ENCODE peak calls at places on chromosomes 4 and X, in four cellular contexts. N is GM12865, O is BJ, B is hepatocyte. L is an unnamed sample.
A peak's percentile ranks its signal among the peaks of the same experiment; 100 is the strongest.

GRCh38 chr4:110198472-110199419 is at the start of gene ELOVL6:
- DNase-seq in N (peak; percentile 90), O (no peak), B (peak; percentile 85), L (peak; percentile 62)

GRCh38 chrX:150162141-150162540 is 201.0 kb upstream of the MAMLD1 start:
- DNase-seq in N (no peak), O (no peak), B (no peak), L (no peak)

GRCh38 chrX:24487576-24487975 is 22.5 kb downstream of the PDK3 start:
- DNase-seq in N (no peak), O (no peak), B (no peak), L (no peak)

GRCh38 chrX:7574325-7574724 is 268.6 kb upstream of the VCX start:
- DNase-seq in N (no peak), O (no peak), B (peak; percentile 58), L (no peak)

GRCh38 chr4:97239699-97239997 is 903.6 kb downstream of the STPG2 start:
- DNase-seq in N (no peak), O (no peak), B (no peak), L (no peak)

GRCh38 chrX:15882704-15883539 is 28.3 kb upstream of the AP1S2 start:
- DNase-seq in N (peak; percentile 76), O (no peak), B (no peak), L (peak; percentile 3)

GRCh38 chr4:87975466-87975865 is at the start of gene SPP1:
- DNase-seq in N (peak; percentile 4), O (no peak), B (peak; percentile 13), L (no peak)

GRCh38 chr4:94334962-94335361 is 7.7 kb downstream of the HPGDS start:
- DNase-seq in N (no peak), O (no peak), B (no peak), L (no peak)

GRCh38 chrX:112759512-112759911 is 79.8 kb upstream of the LHFPL1 start:
- DNase-seq in N (no peak), O (no peak), B (no peak), L (no peak)

GRCh38 chrX:150226223-150226965 is 136.7 kb upstream of the MAMLD1 start:
- DNase-seq in N (no peak), O (no peak), B (no peak), L (no peak)

GRCh38 chr4:12211636-12212035 is 782.9 kb upstream of the HS3ST1 start:
- DNase-seq in N (no peak), O (no peak), B (no peak), L (no peak)

GRCh38 chr4:53459548-53459947 is 82.1 kb downstream of the FIP1L1 start:
- DNase-seq in N (no peak), O (no peak), B (peak; percentile 40), L (no peak)

GRCh38 chr4:40292313-40292759 is 42.8 kb upstream of the CHRNA9 start:
- DNase-seq in N (no peak), O (no peak), B (peak; percentile 22), L (no peak)

GRCh38 chrX:10576777-10577444 is 43.5 kb downstream of the MID1 start:
- DNase-seq in N (no peak), O (no peak), B (no peak), L (no peak)

GRCh38 chr4:186881521-186882220 is 158.0 kb upstream of the FAT1 start:
- DNase-seq in N (no peak), O (peak; percentile 50), B (peak; percentile 21), L (no peak)

GRCh38 chr4:169765845-169766244 is 8.1 kb upstream of the HPF1 start:
- DNase-seq in N (no peak), O (no peak), B (no peak), L (no peak)

GRCh38 chr4:10773010-10773409 is 88.4 kb upstream of the CLNK start:
- DNase-seq in N (no peak), O (no peak), B (no peak), L (no peak)

GRCh38 chr4:52823478-52824092 is 38.5 kb upstream of the RASL11B start:
- DNase-seq in N (peak; percentile 13), O (no peak), B (no peak), L (peak; percentile 52)

GRCh38 chrX:16464369-16464768 is 185.6 kb upstream of the S100G start:
- DNase-seq in N (no peak), O (no peak), B (no peak), L (no peak)

DNA sequence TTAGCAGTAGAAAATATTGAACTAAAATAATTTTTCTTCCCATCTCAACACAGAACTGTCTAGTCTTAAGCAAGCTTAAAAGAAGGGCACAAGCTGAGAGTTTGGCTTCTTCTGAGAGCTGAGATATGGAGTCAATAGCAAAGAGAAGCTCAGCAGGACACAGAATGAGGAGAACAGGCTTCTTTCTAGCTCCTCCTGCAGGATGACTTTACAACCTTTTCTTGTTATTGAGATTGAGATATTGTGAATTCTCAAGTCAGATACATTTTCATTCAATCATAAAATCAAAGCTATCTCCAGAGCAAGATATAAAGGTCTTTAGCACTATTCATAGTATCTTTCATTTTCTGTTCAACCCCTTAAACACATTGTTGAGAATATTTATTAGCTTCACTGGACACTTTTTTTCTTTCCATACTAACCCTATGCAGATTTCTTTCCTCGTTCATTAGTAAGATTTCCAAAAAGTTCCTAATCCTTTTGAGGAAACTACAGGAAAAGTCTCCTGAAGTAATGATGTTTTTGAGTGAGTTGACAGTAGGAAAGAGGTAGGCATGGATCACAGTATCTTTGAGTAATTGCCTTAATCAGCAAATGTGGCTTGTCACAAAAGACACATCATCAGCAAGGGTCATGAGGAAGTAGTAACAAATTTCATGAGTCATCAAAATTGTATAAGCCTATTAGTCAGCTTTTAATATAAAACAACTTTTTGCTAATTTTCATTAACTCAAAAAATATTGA is 17.8 kb upstream of the CXCL3 start:
- DNase-seq in N (no peak), O (no peak), B (no peak), L (no peak)
- TF ChIP-seq CTCF in N (no peak), O (no peak), B (no peak), L (no peak)

GRCh38 chr4:171130126-171130801 is 682.9 kb upstream of the GALNTL6 start:
- DNase-seq in N (no peak), O (no peak), B (peak; percentile 19), L (no peak)
- H3K4me3 ChIP-seq in N (no peak overlapping the region), O (no peak overlapping the region), B (no peak overlapping the region), L (no peak overlapping the region)

DNA sequence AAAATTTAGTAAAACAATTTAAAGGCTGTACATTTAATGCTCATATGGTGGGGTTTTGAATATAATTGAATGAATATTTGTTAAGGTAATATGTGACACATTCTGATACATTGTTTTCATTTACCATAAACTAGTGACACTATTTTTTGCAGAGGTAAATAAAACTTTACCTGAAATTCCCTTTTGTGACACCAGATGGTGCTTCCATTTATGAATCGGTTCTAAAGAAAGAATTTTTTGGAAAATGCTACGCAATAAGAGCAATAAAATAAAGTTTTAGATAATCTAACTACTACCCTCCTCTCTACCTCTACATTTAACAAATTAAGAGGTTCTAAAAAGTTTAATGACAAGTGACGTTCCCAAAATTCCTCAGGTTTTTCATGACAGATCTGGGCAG is 448.9 kb downstream of the MAGEB5 start:
- DNase-seq in N (no peak), O (no peak), B (no peak), L (no peak)
- TF ChIP-seq CTCF in N (no peak), O (no peak), B (no peak), L (no peak)

GRCh38 chrX:68830486-68831404 is 1.9 kb downstream of the EFNB1 start:
- DNase-seq in N (no peak), O (no peak), B (peak; percentile 8), L (no peak)

GRCh38 chrX:68831405-68832100 is 2.7 kb downstream of the EFNB1 start:
- DNase-seq in N (no peak), O (no peak), B (no peak), L (no peak)

GRCh38 chrX:68833448-68833805 is 4.6 kb downstream of the EFNB1 start:
- DNase-seq in N (no peak), O (no peak), B (no peak), L (no peak)

GRCh38 chrX:68832516-68833447 is 4.0 kb downstream of the EFNB1 start:
- DNase-seq in N (no peak), O (no peak), B (no peak), L (no peak)

DNA sequence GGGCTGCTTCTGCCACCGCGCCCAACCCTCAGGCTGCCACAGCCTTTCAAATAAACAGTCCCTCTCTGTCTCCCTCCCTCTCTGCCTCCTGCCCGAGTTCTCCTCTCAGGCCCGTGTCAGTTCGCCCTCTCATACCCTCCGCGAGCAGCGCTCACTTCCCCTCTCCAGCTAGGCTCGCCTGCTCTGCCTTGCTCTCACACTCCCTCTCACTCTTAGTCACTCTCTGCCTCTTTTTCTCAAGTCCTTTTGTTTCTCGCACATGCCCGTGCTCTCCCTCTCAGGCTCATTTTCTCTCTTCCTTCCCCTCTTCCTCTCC is 3.2 kb downstream of the EFNB1 start:
- DNase-seq in N (peak; percentile 64), O (peak; percentile 26), B (peak; percentile 67), L (no peak)
- H3K4me3 ChIP-seq in N (no peak overlapping the region), O (peak overlapping the region; percentile 68), B (peak overlapping the region; percentile 75), L (peak overlapping the region; percentile 70)

GRCh38 chr4:20075479-20075878 is 176.2 kb upstream of the SLIT2 start:
- DNase-seq in N (no peak), O (no peak), B (no peak), L (no peak)
- TF ChIP-seq CTCF in N (no peak), O (no peak), B (peak; percentile 21), L (no peak)

DNA sequence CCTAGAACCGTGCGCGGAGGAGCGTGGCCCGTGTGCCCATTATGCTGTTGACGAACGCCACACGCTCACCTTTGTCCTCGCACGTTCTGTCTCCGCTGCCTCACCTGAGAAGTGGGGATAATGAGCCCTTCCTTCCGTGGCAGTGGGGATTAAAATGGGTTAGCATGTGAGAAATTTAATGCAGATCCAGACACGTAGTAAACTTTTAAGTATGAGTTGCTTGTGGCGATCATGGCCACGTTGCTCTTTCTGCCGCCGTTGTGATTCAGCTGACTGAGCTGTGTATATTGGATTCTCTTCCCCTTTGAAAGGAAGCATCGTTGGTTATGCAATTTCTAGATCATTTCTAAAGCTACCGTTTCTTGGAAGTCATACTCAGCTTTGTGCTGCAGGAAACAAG is 16.5 kb downstream of the TBC1D14 start:
- DNase-seq in N (no peak), O (no peak), B (no peak), L (no peak)
- H3K4me3 ChIP-seq in N (no peak overlapping the region), O (no peak overlapping the region), B (no peak overlapping the region), L (no peak overlapping the region)

GRCh38 chr4:81472249-81473085 is 760 bp upstream of the RASGEF1B start:
- DNase-seq in N (peak; percentile 58), O (no peak), B (peak; percentile 69), L (no peak)
- TF ChIP-seq CTCF in N (peak; percentile 20), O (peak; percentile 22), B (peak; percentile 39), L (peak; percentile 16)

DNA sequence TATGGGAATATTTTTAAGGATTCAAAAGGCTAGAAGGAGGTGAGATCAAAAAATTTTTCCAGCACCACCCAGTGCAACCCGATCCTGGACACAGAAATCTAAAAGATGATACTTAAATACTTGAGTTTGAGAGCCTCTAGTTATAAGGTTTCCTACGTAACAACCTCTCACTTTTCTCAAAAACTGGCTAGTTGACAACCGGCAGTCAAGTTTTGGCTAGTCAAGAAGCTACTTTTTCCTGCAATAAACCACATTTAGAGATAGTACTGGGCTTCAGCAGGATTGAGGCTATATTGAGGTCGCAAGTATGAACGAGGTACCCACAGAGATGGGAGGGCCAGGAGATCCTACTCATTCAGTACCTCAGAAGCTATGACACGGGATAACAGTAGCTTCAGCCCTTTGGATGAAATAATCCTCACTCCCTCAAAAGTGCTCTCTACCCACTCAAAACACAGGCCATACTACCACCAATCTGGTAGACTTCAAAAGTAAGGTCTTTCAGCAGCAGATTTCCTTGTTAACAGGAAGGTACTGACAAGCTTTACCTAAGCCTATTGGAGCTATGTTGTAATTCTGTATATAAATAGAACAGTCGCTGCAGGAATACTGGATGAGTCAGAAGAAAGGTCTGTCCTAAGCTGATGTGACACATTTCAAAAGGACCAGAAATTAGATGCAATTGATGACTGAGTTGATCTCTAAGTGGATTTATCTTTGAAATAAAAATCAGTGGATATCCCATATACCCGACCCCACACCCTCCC is 1.5 kb upstream of the TSPAN5 start:
- DNase-seq in N (no peak), O (no peak), B (peak; percentile 61), L (no peak)
- H3K4me3 ChIP-seq in N (no peak overlapping the region), O (peak overlapping the region; percentile 75), B (peak overlapping the region; percentile 72), L (peak overlapping the region; percentile 83)

L was measured in HFF-Myc.